ENCODE peak calls at places on chromosome 12, in four cellular contexts. F is cardiac muscle cell, N is left ventricle myocardium inferior, M is right cardiac atrium. Q is an unnamed sample.

GRCh38 chr12:117143008-117143532 is 43.9 kb upstream of the TESC start:
- DNase-seq in F (no peak), N (no peak), M (no peak), Q (no peak)

GRCh38 chr12:12964255-12964654 is 12.3 kb upstream of the GPRC5D start:
- DNase-seq in F (peak; percentile 11), N (no peak), M (no peak), Q (no peak)

GRCh38 chr12:50234347-50234746 is 49.0 kb downstream of the LIMA1 start:
- DNase-seq in F (no peak), N (no peak), M (no peak), Q (peak; percentile 63)

GRCh38 chr12:24797901-24798300 is 151.0 kb downstream of the BCAT1 start:
- DNase-seq in F (no peak), N (no peak), M (no peak), Q (no peak)

GRCh38 chr12:12646483-12647072 is 34.9 kb downstream of the CREBL2 start:
- DNase-seq in F (no peak), N (no peak), M (no peak), Q (no peak)

GRCh38 chr12:68319988-68320623 is 12.1 kb downstream of the MDM1 start:
- DNase-seq in F (peak; percentile 93), N (peak; percentile 19), M (peak; percentile 65), Q (no peak)

GRCh38 chr12:49126852-49127763 is 4.1 kb downstream of the TUBA1B start:
- DNase-seq in F (no peak), N (no peak), M (no peak), Q (no peak)

GRCh38 chr12:53241623-53242412 is 9.8 kb upstream of the RARG start:
- DNase-seq in F (no peak), N (no peak), M (no peak), Q (peak; percentile 45)

GRCh38 chr12:47383942-47384341 is 304.2 kb upstream of the AMIGO2 start:
- DNase-seq in F (peak; percentile 65), N (no peak), M (no peak), Q (no peak)

GRCh38 chr12:84986586-84986985 is 49.5 kb downstream of the TSPAN19 start:
- DNase-seq in F (no peak), N (no peak), M (no peak), Q (no peak)

GRCh38 chr12:32139064-32139421 is 32.4 kb downstream of the BICD1 start:
- DNase-seq in F (peak; percentile 66), N (no peak), M (no peak), Q (peak; percentile 52)

GRCh38 chr12:68435816-68436215 is 103.7 kb upstream of the MDM1 start:
- DNase-seq in F (peak; percentile 49), N (no peak), M (no peak), Q (no peak)

GRCh38 chr12:77734489-77734888 is 96.2 kb upstream of the NAV3 start:
- DNase-seq in F (peak; percentile 53), N (no peak), M (no peak), Q (no peak)

GRCh38 chr12:64390275-64390851 is at the start of gene C12orf56:
- DNase-seq in F (peak; percentile 25), N (no peak), M (peak; percentile 62), Q (peak; percentile 14)

GRCh38 chr12:66111605-66112004 is 18.9 kb downstream of the LLPH start:
- DNase-seq in F (peak; percentile 35), N (no peak), M (no peak), Q (no peak)

GRCh38 chr12:28568083-28568482 is 377.8 kb downstream of the CCDC91 start:
- DNase-seq in F (peak; percentile 63), N (no peak), M (no peak), Q (no peak)

GRCh38 chr12:49553512-49554088 is 14.3 kb downstream of the MCRS1 start:
- DNase-seq in F (no peak), N (no peak), M (no peak), Q (peak; percentile 81)

GRCh38 chr12:131090254-131091210 is 136.8 kb downstream of the ADGRD1 start:
- DNase-seq in F (no peak), N (no peak), M (no peak), Q (no peak)

GRCh38 chr12:110794623-110795280 is 52.0 kb upstream of the CCDC63 start:
- DNase-seq in F (peak; percentile 59), N (peak; percentile 82), M (peak; percentile 83), Q (no peak)

GRCh38 chr12:110790301-110790700 is 47.6 kb upstream of the PPP1CC start:
- DNase-seq in F (peak; percentile 77), N (no peak), M (no peak), Q (no peak)

GRCh38 chr12:110796952-110797351 is 49.8 kb upstream of the CCDC63 start:
- DNase-seq in F (no peak), N (no peak), M (no peak), Q (no peak)

GRCh38 chr12:110786012-110786411 is 43.3 kb upstream of the PPP1CC start:
- DNase-seq in F (no peak), N (no peak), M (no peak), Q (no peak)

GRCh38 chr12:110791589-110791988 is 48.9 kb upstream of the PPP1CC start:
- DNase-seq in F (no peak), N (no peak), M (no peak), Q (no peak)
- H3K27me3 ChIP-seq in F (no peaks in the 10 kb centered on the region), N (no peaks in the 10 kb centered on the region), M (no peaks in the 10 kb centered on the region), Q (no peaks in the 10 kb centered on the region)

GRCh38 chr12:122870867-122871664 is 24.9 kb downstream of the VPS37B start:
- DNase-seq in F (peak; percentile 77), N (no peak), M (peak; percentile 80), Q (no peak)
- H3K27ac ChIP-seq in F (no peak overlapping the region), N (peak overlapping the region; percentile 92), M (peak overlapping the region; percentile 85), Q (no peak overlapping the region)

GRCh38 chr12:119328111-119328510 is 6.4 kb upstream of the CCDC60 start:
- DNase-seq in F (no peak), N (no peak), M (peak; percentile 62), Q (peak; percentile 72)
- H3K27me3 ChIP-seq in F (no peaks in the 10 kb centered on the region), N (peaks cover 6% of the 10 kb centered on the region), M (no peaks in the 10 kb centered on the region), Q (no peaks in the 10 kb centered on the region)

GRCh38 chr12:14981049-14981448 is 8.2 kb downstream of the PDE6H start:
- DNase-seq in F (no peak), N (no peak), M (peak; percentile 54), Q (no peak)

GRCh38 chr12:14979468-14979867 is 6.6 kb downstream of the PDE6H start:
- DNase-seq in F (no peak), N (no peak), M (no peak), Q (no peak)

GRCh38 chr12:14984036-14984435 is 11.2 kb downstream of the PDE6H start:
- DNase-seq in F (no peak), N (no peak), M (no peak), Q (no peak)

GRCh38 chr12:14982986-14983385 is 10.1 kb downstream of the PDE6H start:
- DNase-seq in F (no peak), N (no peak), M (no peak), Q (no peak)

GRCh38 chr12:14982562-14982961 is 9.7 kb downstream of the PDE6H start:
- DNase-seq in F (peak; percentile 69), N (no peak), M (no peak), Q (no peak)
- H3K27ac ChIP-seq in F (no peak overlapping the region), N (no peak overlapping the region), M (no peak overlapping the region), Q (no peak overlapping the region)

GRCh38 chr12:3604750-3605638 is 114.0 kb downstream of the PRMT8 start:
- DNase-seq in F (peak; percentile 23), N (peak; percentile 75), M (peak; percentile 88), Q (peak; percentile 58)

GRCh38 chr12:3607039-3607719 is 116.2 kb downstream of the PRMT8 start:
- DNase-seq in F (no peak), N (no peak), M (no peak), Q (no peak)

GRCh38 chr12:3606101-3606500 is 115.1 kb downstream of the PRMT8 start:
- DNase-seq in F (no peak), N (no peak), M (no peak), Q (no peak)

GRCh38 chr12:3604281-3604680 is 113.3 kb downstream of the PRMT8 start:
- DNase-seq in F (no peak), N (no peak), M (no peak), Q (no peak)

GRCh38 chr12:3607821-3608220 is 116.8 kb downstream of the PRMT8 start:
- DNase-seq in F (no peak), N (no peak), M (no peak), Q (no peak)
- H3K27me3 ChIP-seq in F (no peaks in the 10 kb centered on the region), N (peaks cover 7% of the 10 kb centered on the region), M (no peaks in the 10 kb centered on the region), Q (no peaks in the 10 kb centered on the region)

GRCh38 chr12:103841690-103842584 is 903 bp upstream of the NT5DC3 start:
- DNase-seq in F (peak; percentile 47), N (peak; percentile 53), M (peak; percentile 73), Q (peak; percentile 79)
- H3K27ac ChIP-seq in F (no peak overlapping the region), N (peak overlapping the region; percentile 92), M (peak overlapping the region; percentile 34), Q (no peak overlapping the region)

DNA sequence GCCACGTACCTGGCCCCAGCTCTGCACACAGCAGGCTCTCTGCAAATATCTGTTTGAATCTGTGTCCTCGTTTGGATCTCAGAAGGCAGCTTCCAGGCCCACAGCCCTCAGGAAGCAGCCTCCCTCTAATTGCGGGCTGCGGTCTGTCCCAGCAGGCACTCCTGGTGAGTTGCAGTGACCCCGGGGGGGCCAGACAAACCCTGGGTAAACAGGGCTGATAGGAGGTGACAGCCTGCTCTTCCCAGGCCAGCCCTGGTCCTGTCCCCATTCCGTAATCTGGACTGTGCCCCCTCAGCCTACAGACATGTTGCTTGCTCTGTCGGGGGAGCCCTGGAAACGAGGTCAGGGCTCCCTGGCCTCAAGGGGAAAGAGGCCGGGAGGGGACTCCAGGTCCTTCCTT is 2.0 kb downstream of the FOXN4 start:
- DNase-seq in F (no peak), N (no peak), M (no peak), Q (peak; percentile 57)
- H3K27me3 ChIP-seq in F (peaks cover 58% of the 10 kb centered on the region), N (peaks cover 87% of the 10 kb centered on the region), M (no peaks in the 10 kb centered on the region), Q (peaks cover 28% of the 10 kb centered on the region)

DNA sequence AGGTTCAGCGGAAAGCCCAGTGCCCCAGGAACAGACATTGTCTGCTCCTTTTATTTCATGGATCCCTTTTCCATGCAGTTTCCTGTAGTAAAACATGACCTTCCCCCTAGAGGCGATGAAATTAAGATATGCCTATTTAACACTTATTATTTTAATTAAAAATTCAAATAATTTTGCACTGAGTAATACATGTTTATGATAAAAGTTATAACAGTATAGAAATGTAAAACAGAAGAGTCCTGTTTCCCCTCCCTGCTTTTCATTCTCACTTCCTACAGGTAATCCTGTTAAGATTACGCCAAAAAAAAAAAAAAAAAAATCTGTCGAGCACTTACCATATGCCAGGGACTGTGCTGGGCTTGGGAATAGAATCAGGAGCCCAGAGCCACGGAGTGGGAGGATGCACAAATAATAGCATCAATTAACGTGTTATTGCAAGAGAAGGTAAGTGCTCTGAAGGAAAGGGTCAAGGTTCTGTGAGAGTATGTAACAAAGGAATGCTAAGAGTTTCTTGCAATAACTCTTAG is 830 bp upstream of the LPCAT3 start:
- DNase-seq in F (no peak), N (no peak), M (no peak), Q (peak; percentile 16)
- H3K27ac ChIP-seq in F (no peak overlapping the region), N (peak overlapping the region; percentile 92), M (no peak overlapping the region), Q (no peak overlapping the region)

Q was measured in mesendoderm.